ENCODE peak calls at places on chromosome 9, in nine cellular contexts. One of them, this sample, is unnamed.

GRCh38 chr9:137368431-137369110 is 54.4 kb downstream of the EXD3 start:
- DNase-seq in RCC 7860: no peak
- DNase-seq in 8988T: no peak
- DNase-seq in NCI-H2081: no peak
- DNase-seq in NCI-H1694 treated with DMSO at 0.1 percent for 48 hours: no peak
- DNase-seq in glomerular endothelial cell: no peak
- DNase-seq in stimulated activated CD4-positive, alpha-beta T cell treated with anti-CD3 and anti-CD28 coated beads, Interleukin-12 subunit alpha, Interleukin-12 subunit beta, amount 100 ng/mL, for 4 hours: no peak
- DNase-seq in epithelial cell of esophagus: no peak
- DNase-seq in left ventricle myocardium inferior: peak
- DNase-seq in this sample: no peak

GRCh38 chr9:36165766-36166149 is 3.4 kb upstream of the CCIN start:
- DNase-seq in RCC 7860: no peak
- DNase-seq in 8988T: no peak
- DNase-seq in NCI-H2081: no peak
- DNase-seq in NCI-H1694 treated with DMSO at 0.1 percent for 48 hours: no peak
- DNase-seq in glomerular endothelial cell: no peak
- DNase-seq in stimulated activated CD4-positive, alpha-beta T cell treated with anti-CD3 and anti-CD28 coated beads, Interleukin-12 subunit alpha, Interleukin-12 subunit beta, amount 100 ng/mL, for 4 hours: no peak
- DNase-seq in epithelial cell of esophagus: peak
- DNase-seq in left ventricle myocardium inferior: no peak
- DNase-seq in this sample: no peak

GRCh38 chr9:133107245-133107722 is 13.8 kb downstream of the RALGDS start:
- DNase-seq in RCC 7860: no peak
- DNase-seq in 8988T: no peak
- DNase-seq in NCI-H2081: no peak
- DNase-seq in NCI-H1694 treated with DMSO at 0.1 percent for 48 hours: no peak
- DNase-seq in glomerular endothelial cell: no peak
- DNase-seq in stimulated activated CD4-positive, alpha-beta T cell treated with anti-CD3 and anti-CD28 coated beads, Interleukin-12 subunit alpha, Interleukin-12 subunit beta, amount 100 ng/mL, for 4 hours: no peak
- DNase-seq in epithelial cell of esophagus: no peak
- DNase-seq in left ventricle myocardium inferior: peak
- DNase-seq in this sample: no peak

GRCh38 chr9:79613145-79613544 is 41.4 kb downstream of the TLE4 start:
- DNase-seq in RCC 7860: no peak
- DNase-seq in 8988T: no peak
- DNase-seq in NCI-H2081: no peak
- DNase-seq in NCI-H1694 treated with DMSO at 0.1 percent for 48 hours: no peak
- DNase-seq in glomerular endothelial cell: no peak
- DNase-seq in stimulated activated CD4-positive, alpha-beta T cell treated with anti-CD3 and anti-CD28 coated beads, Interleukin-12 subunit alpha, Interleukin-12 subunit beta, amount 100 ng/mL, for 4 hours: no peak
- DNase-seq in epithelial cell of esophagus: no peak
- DNase-seq in left ventricle myocardium inferior: no peak
- DNase-seq in this sample: no peak

GRCh38 chr9:136211441-136212344 is 6.8 kb upstream of the LHX3 start:
- DNase-seq in RCC 7860: no peak
- DNase-seq in 8988T: no peak
- DNase-seq in NCI-H2081: no peak
- DNase-seq in NCI-H1694 treated with DMSO at 0.1 percent for 48 hours: no peak
- DNase-seq in glomerular endothelial cell: no peak
- DNase-seq in stimulated activated CD4-positive, alpha-beta T cell treated with anti-CD3 and anti-CD28 coated beads, Interleukin-12 subunit alpha, Interleukin-12 subunit beta, amount 100 ng/mL, for 4 hours: no peak
- DNase-seq in epithelial cell of esophagus: no peak
- DNase-seq in left ventricle myocardium inferior: no peak
- DNase-seq in this sample: no peak

GRCh38 chr9:107868166-107868565 is 378.6 kb upstream of the KLF4 start:
- DNase-seq in RCC 7860: no peak
- DNase-seq in 8988T: no peak
- DNase-seq in NCI-H2081: no peak
- DNase-seq in NCI-H1694 treated with DMSO at 0.1 percent for 48 hours: no peak
- DNase-seq in glomerular endothelial cell: no peak
- DNase-seq in stimulated activated CD4-positive, alpha-beta T cell treated with anti-CD3 and anti-CD28 coated beads, Interleukin-12 subunit alpha, Interleukin-12 subunit beta, amount 100 ng/mL, for 4 hours: no peak
- DNase-seq in epithelial cell of esophagus: no peak
- DNase-seq in left ventricle myocardium inferior: no peak
- DNase-seq in this sample: no peak

GRCh38 chr9:17962747-17963146 is 383.9 kb downstream of the SH3GL2 start:
- DNase-seq in RCC 7860: no peak
- DNase-seq in 8988T: no peak
- DNase-seq in NCI-H2081: no peak
- DNase-seq in NCI-H1694 treated with DMSO at 0.1 percent for 48 hours: no peak
- DNase-seq in glomerular endothelial cell: no peak
- DNase-seq in stimulated activated CD4-positive, alpha-beta T cell treated with anti-CD3 and anti-CD28 coated beads, Interleukin-12 subunit alpha, Interleukin-12 subunit beta, amount 100 ng/mL, for 4 hours: no peak
- DNase-seq in epithelial cell of esophagus: no peak
- DNase-seq in left ventricle myocardium inferior: peak
- DNase-seq in this sample: no peak

GRCh38 chr9:16442622-16443021 is 427.8 kb downstream of the BNC2 start:
- DNase-seq in RCC 7860: peak
- DNase-seq in 8988T: no peak
- DNase-seq in NCI-H2081: no peak
- DNase-seq in NCI-H1694 treated with DMSO at 0.1 percent for 48 hours: no peak
- DNase-seq in glomerular endothelial cell: no peak
- DNase-seq in stimulated activated CD4-positive, alpha-beta T cell treated with anti-CD3 and anti-CD28 coated beads, Interleukin-12 subunit alpha, Interleukin-12 subunit beta, amount 100 ng/mL, for 4 hours: no peak
- DNase-seq in epithelial cell of esophagus: peak
- DNase-seq in left ventricle myocardium inferior: no peak
- DNase-seq in this sample: no peak

GRCh38 chr9:83932001-83932400 is 10.8 kb upstream of the KIF27 start:
- DNase-seq in RCC 7860: no peak
- DNase-seq in 8988T: no peak
- DNase-seq in NCI-H2081: no peak
- DNase-seq in NCI-H1694 treated with DMSO at 0.1 percent for 48 hours: no peak
- DNase-seq in glomerular endothelial cell: no peak
- DNase-seq in stimulated activated CD4-positive, alpha-beta T cell treated with anti-CD3 and anti-CD28 coated beads, Interleukin-12 subunit alpha, Interleukin-12 subunit beta, amount 100 ng/mL, for 4 hours: no peak
- DNase-seq in epithelial cell of esophagus: peak
- DNase-seq in left ventricle myocardium inferior: no peak
- DNase-seq in this sample: no peak

This sample was measured in BJ.